ENCODE peak calls at places on chromosomes 11 and 22, in ten cellular contexts. One of them, this sample, is unnamed.

GRCh38 chr11:125941606-125942275 is 4.1 kb upstream of the VSIG10L2 start:
- DNase-seq in MM.1S: peak
- DNase-seq in epithelial cell of esophagus: peak
- DNase-seq in stimulated activated CD8-positive, alpha-beta memory T cell treated with anti-CD3 and anti-CD28 coated beads, Interleukin-4, amount 100 ng/mL, for 1 hour: no peak
- DNase-seq in GM19239: peak
- DNase-seq in GM20000: peak
- DNase-seq in HS-5: no peak
- DNase-seq in kidney tubule cell: peak
- DNase-seq in GM23248: peak
- DNase-seq in left colon: peak
- DNase-seq in this sample: peak

GRCh38 chr11:133078591-133079179 is 453.6 kb downstream of the OPCML start:
- DNase-seq in left colon: peak
- DNase-seq in HS-5: peak
- DNase-seq in GM19239: peak
- DNase-seq in epithelial cell of esophagus: peak
- DNase-seq in GM20000: peak
- DNase-seq in MM.1S: peak
- DNase-seq in GM23248: peak
- DNase-seq in stimulated activated CD8-positive, alpha-beta memory T cell treated with anti-CD3 and anti-CD28 coated beads, Interleukin-4, amount 100 ng/mL, for 1 hour: no peak
- DNase-seq in kidney tubule cell: peak
- DNase-seq in this sample: no peak

GRCh38 chr11:75265851-75266531 is 25.4 kb downstream of the TPBGL start:
- DNase-seq in GM20000: no peak
- DNase-seq in epithelial cell of esophagus: no peak
- DNase-seq in GM19239: no peak
- DNase-seq in left colon: no peak
- DNase-seq in HS-5: no peak
- DNase-seq in MM.1S: no peak
- DNase-seq in stimulated activated CD8-positive, alpha-beta memory T cell treated with anti-CD3 and anti-CD28 coated beads, Interleukin-4, amount 100 ng/mL, for 1 hour: no peak
- DNase-seq in kidney tubule cell: no peak
- DNase-seq in GM23248: peak
- DNase-seq in this sample: no peak

GRCh38 chr11:15923169-15923568 is 433.2 kb downstream of the SOX6 start:
- DNase-seq in epithelial cell of esophagus: peak
- DNase-seq in left colon: no peak
- DNase-seq in GM19239: no peak
- DNase-seq in GM20000: no peak
- DNase-seq in kidney tubule cell: peak
- DNase-seq in GM23248: no peak
- DNase-seq in MM.1S: no peak
- DNase-seq in HS-5: no peak
- DNase-seq in stimulated activated CD8-positive, alpha-beta memory T cell treated with anti-CD3 and anti-CD28 coated beads, Interleukin-4, amount 100 ng/mL, for 1 hour: no peak
- DNase-seq in this sample: peak

GRCh38 chr11:16958833-16959232 is 55.4 kb downstream of the PLEKHA7 start:
- DNase-seq in GM19239: no peak
- DNase-seq in epithelial cell of esophagus: no peak
- DNase-seq in left colon: peak
- DNase-seq in stimulated activated CD8-positive, alpha-beta memory T cell treated with anti-CD3 and anti-CD28 coated beads, Interleukin-4, amount 100 ng/mL, for 1 hour: no peak
- DNase-seq in GM20000: no peak
- DNase-seq in GM23248: no peak
- DNase-seq in kidney tubule cell: no peak
- DNase-seq in HS-5: no peak
- DNase-seq in MM.1S: peak
- DNase-seq in this sample: no peak

GRCh38 chr11:68584097-68584496 is 100.2 kb upstream of the GAL start:
- DNase-seq in HS-5: no peak
- DNase-seq in stimulated activated CD8-positive, alpha-beta memory T cell treated with anti-CD3 and anti-CD28 coated beads, Interleukin-4, amount 100 ng/mL, for 1 hour: peak
- DNase-seq in epithelial cell of esophagus: peak
- DNase-seq in GM20000: peak
- DNase-seq in GM23248: peak
- DNase-seq in GM19239: peak
- DNase-seq in left colon: peak
- DNase-seq in MM.1S: peak
- DNase-seq in kidney tubule cell: peak
- DNase-seq in this sample: no peak

GRCh38 chr22:42964994-42965699 is 49.8 kb downstream of the PACSIN2 start:
- DNase-seq in MM.1S: no peak
- DNase-seq in GM19239: peak
- DNase-seq in GM20000: peak
- DNase-seq in GM23248: no peak
- DNase-seq in epithelial cell of esophagus: peak
- DNase-seq in stimulated activated CD8-positive, alpha-beta memory T cell treated with anti-CD3 and anti-CD28 coated beads, Interleukin-4, amount 100 ng/mL, for 1 hour: no peak
- DNase-seq in kidney tubule cell: peak
- DNase-seq in left colon: no peak
- DNase-seq in HS-5: no peak
- DNase-seq in this sample: no peak

GRCh38 chr11:41245184-41245583 is 214.3 kb downstream of the LRRC4C start:
- DNase-seq in epithelial cell of esophagus: no peak
- DNase-seq in stimulated activated CD8-positive, alpha-beta memory T cell treated with anti-CD3 and anti-CD28 coated beads, Interleukin-4, amount 100 ng/mL, for 1 hour: no peak
- DNase-seq in GM19239: no peak
- DNase-seq in GM23248: no peak
- DNase-seq in kidney tubule cell: no peak
- DNase-seq in GM20000: no peak
- DNase-seq in MM.1S: no peak
- DNase-seq in left colon: no peak
- DNase-seq in HS-5: no peak
- DNase-seq in this sample: no peak

GRCh38 chr22:19331474-19331873 is 40.0 kb upstream of the CLTCL1 start:
- DNase-seq in MM.1S: no peak
- DNase-seq in HS-5: no peak
- DNase-seq in GM19239: no peak
- DNase-seq in kidney tubule cell: no peak
- DNase-seq in GM20000: no peak
- DNase-seq in stimulated activated CD8-positive, alpha-beta memory T cell treated with anti-CD3 and anti-CD28 coated beads, Interleukin-4, amount 100 ng/mL, for 1 hour: no peak
- DNase-seq in epithelial cell of esophagus: no peak
- DNase-seq in left colon: no peak
- DNase-seq in GM23248: no peak
- DNase-seq in this sample: no peak

GRCh38 chr22:49291781-49292180 is 535.9 kb downstream of the BRD1 start:
- DNase-seq in epithelial cell of esophagus: no peak
- DNase-seq in stimulated activated CD8-positive, alpha-beta memory T cell treated with anti-CD3 and anti-CD28 coated beads, Interleukin-4, amount 100 ng/mL, for 1 hour: no peak
- DNase-seq in HS-5: no peak
- DNase-seq in GM23248: no peak
- DNase-seq in GM19239: no peak
- DNase-seq in kidney tubule cell: no peak
- DNase-seq in GM20000: no peak
- DNase-seq in left colon: no peak
- DNase-seq in MM.1S: no peak
- DNase-seq in this sample: no peak

GRCh38 chr11:3626250-3626960 is 15.4 kb downstream of the ART5 start:
- DNase-seq in stimulated activated CD8-positive, alpha-beta memory T cell treated with anti-CD3 and anti-CD28 coated beads, Interleukin-4, amount 100 ng/mL, for 1 hour: no peak
- DNase-seq in left colon: peak
- DNase-seq in GM19239: no peak
- DNase-seq in kidney tubule cell: peak
- DNase-seq in epithelial cell of esophagus: no peak
- DNase-seq in GM23248: no peak
- DNase-seq in GM20000: no peak
- DNase-seq in MM.1S: no peak
- DNase-seq in HS-5: no peak
- DNase-seq in this sample: no peak

GRCh38 chr11:47020793-47021624 is 84.4 kb downstream of the CSTPP1 start:
- DNase-seq in GM19239: no peak
- DNase-seq in MM.1S: no peak
- DNase-seq in kidney tubule cell: no peak
- DNase-seq in GM20000: no peak
- DNase-seq in GM23248: no peak
- DNase-seq in HS-5: no peak
- DNase-seq in epithelial cell of esophagus: no peak
- DNase-seq in left colon: no peak
- DNase-seq in stimulated activated CD8-positive, alpha-beta memory T cell treated with anti-CD3 and anti-CD28 coated beads, Interleukin-4, amount 100 ng/mL, for 1 hour: no peak
- DNase-seq in this sample: no peak

GRCh38 chr11:26993965-26994446 is at the start of gene FIBIN:
- DNase-seq in kidney tubule cell: peak
- DNase-seq in stimulated activated CD8-positive, alpha-beta memory T cell treated with anti-CD3 and anti-CD28 coated beads, Interleukin-4, amount 100 ng/mL, for 1 hour: no peak
- DNase-seq in GM19239: no peak
- DNase-seq in left colon: no peak
- DNase-seq in GM23248: peak
- DNase-seq in GM20000: no peak
- DNase-seq in HS-5: no peak
- DNase-seq in epithelial cell of esophagus: peak
- DNase-seq in MM.1S: no peak
- DNase-seq in this sample: no peak

GRCh38 chr11:116703421-116703820 is 69.4 kb downstream of the BUD13 start:
- DNase-seq in left colon: no peak
- DNase-seq in stimulated activated CD8-positive, alpha-beta memory T cell treated with anti-CD3 and anti-CD28 coated beads, Interleukin-4, amount 100 ng/mL, for 1 hour: no peak
- DNase-seq in kidney tubule cell: no peak
- DNase-seq in GM23248: no peak
- DNase-seq in GM20000: no peak
- DNase-seq in HS-5: no peak
- DNase-seq in GM19239: no peak
- DNase-seq in epithelial cell of esophagus: no peak
- DNase-seq in MM.1S: no peak
- DNase-seq in this sample: no peak

GRCh38 chr22:26487996-26488395 is 4.3 kb downstream of the SRRD start:
- DNase-seq in GM20000: no peak
- DNase-seq in GM19239: no peak
- DNase-seq in left colon: no peak
- DNase-seq in kidney tubule cell: no peak
- DNase-seq in MM.1S: no peak
- DNase-seq in HS-5: no peak
- DNase-seq in stimulated activated CD8-positive, alpha-beta memory T cell treated with anti-CD3 and anti-CD28 coated beads, Interleukin-4, amount 100 ng/mL, for 1 hour: no peak
- DNase-seq in GM23248: no peak
- DNase-seq in epithelial cell of esophagus: no peak
- DNase-seq in this sample: no peak

GRCh38 chr22:34427436-34427835 is 507.2 kb upstream of the LARGE1 start:
- DNase-seq in GM23248: no peak
- DNase-seq in stimulated activated CD8-positive, alpha-beta memory T cell treated with anti-CD3 and anti-CD28 coated beads, Interleukin-4, amount 100 ng/mL, for 1 hour: no peak
- DNase-seq in GM19239: no peak
- DNase-seq in left colon: no peak
- DNase-seq in GM20000: no peak
- DNase-seq in kidney tubule cell: peak
- DNase-seq in epithelial cell of esophagus: no peak
- DNase-seq in HS-5: no peak
- DNase-seq in MM.1S: no peak
- DNase-seq in this sample: no peak